ENCODE peak calls at places on chromosome 9, in six cellular contexts. One of them, this sample, is unnamed.

GRCh38 chr9:100027543-100027942 is 71.3 kb downstream of the ERP44 start:
- DNase-seq in A549: no peak
- DNase-seq in cardiac muscle cell: no peak
- DNase-seq in heart left ventricle: no peak
- DNase-seq in lower lobe of right lung: no peak
- DNase-seq in H1: no peak
- DNase-seq in this sample: no peak

GRCh38 chr9:130770679-130771442 is 64.2 kb upstream of the ABL1 start:
- DNase-seq in cardiac muscle cell: peak; percentile 86
- DNase-seq in H1: no peak
- DNase-seq in A549: peak; percentile 72
- DNase-seq in lower lobe of right lung: no peak
- DNase-seq in heart left ventricle: no peak
- DNase-seq in this sample: no peak

GRCh38 chr9:134835455-134835854 is 45.2 kb upstream of the FCN2 start:
- DNase-seq in lower lobe of right lung: no peak
- DNase-seq in heart left ventricle: peak; percentile 40
- DNase-seq in cardiac muscle cell: no peak
- DNase-seq in H1: no peak
- DNase-seq in A549: no peak
- DNase-seq in this sample: no peak

GRCh38 chr9:107153336-107153735 is 129.7 kb upstream of the RAD23B start:
- DNase-seq in heart left ventricle: no peak
- DNase-seq in H1: no peak
- DNase-seq in lower lobe of right lung: no peak
- DNase-seq in cardiac muscle cell: peak; percentile 40
- DNase-seq in A549: no peak
- DNase-seq in this sample: no peak

GRCh38 chr9:70398145-70398556 is 16.3 kb downstream of the KLF9 start:
- DNase-seq in heart left ventricle: no peak
- DNase-seq in A549: no peak
- DNase-seq in lower lobe of right lung: no peak
- DNase-seq in cardiac muscle cell: peak; percentile 39
- DNase-seq in H1: no peak
- DNase-seq in this sample: no peak

GRCh38 chr9:136385015-136385414 is 11.5 kb upstream of the CARD9 start:
- DNase-seq in H1: no peak
- DNase-seq in cardiac muscle cell: no peak
- DNase-seq in A549: no peak
- DNase-seq in heart left ventricle: no peak
- DNase-seq in lower lobe of right lung: no peak
- DNase-seq in this sample: no peak

GRCh38 chr9:4286086-4286485 is 13.8 kb downstream of the GLIS3 start:
- DNase-seq in cardiac muscle cell: no peak
- DNase-seq in lower lobe of right lung: no peak
- DNase-seq in A549: no peak
- DNase-seq in heart left ventricle: no peak
- DNase-seq in H1: no peak
- DNase-seq in this sample: no peak

GRCh38 chr9:105329729-105330082 is 85.3 kb downstream of the SLC44A1 start:
- DNase-seq in heart left ventricle: no peak
- DNase-seq in H1: no peak
- DNase-seq in lower lobe of right lung: no peak
- DNase-seq in A549: no peak
- DNase-seq in cardiac muscle cell: peak; percentile 69
- DNase-seq in this sample: no peak

GRCh38 chr9:127949827-127950512 is 12.3 kb upstream of the DPM2 start:
- DNase-seq in H1: no peak
- DNase-seq in cardiac muscle cell: no peak
- DNase-seq in A549: no peak
- DNase-seq in heart left ventricle: peak; percentile 62
- DNase-seq in lower lobe of right lung: no peak
- DNase-seq in this sample: no peak

GRCh38 chr9:110655723-110656641 is 12.6 kb upstream of the MUSK start:
- DNase-seq in lower lobe of right lung: no peak
- DNase-seq in H1: no peak
- DNase-seq in heart left ventricle: no peak
- DNase-seq in cardiac muscle cell: peak; percentile 91
- DNase-seq in A549: no peak
- DNase-seq in this sample: no peak

GRCh38 chr9:136551401-136552116 is 5.7 kb upstream of the NOTCH1 start:
- DNase-seq in A549: peak; percentile 58
- DNase-seq in lower lobe of right lung: no peak
- DNase-seq in cardiac muscle cell: peak; percentile 79
- DNase-seq in H1: peak; percentile 74
- DNase-seq in heart left ventricle: peak; percentile 82
- DNase-seq in this sample: peak; percentile 76

GRCh38 chr9:105187781-105188180 is 56.7 kb upstream of the SLC44A1 start:
- DNase-seq in cardiac muscle cell: peak; percentile 90
- DNase-seq in heart left ventricle: no peak
- DNase-seq in H1: no peak
- DNase-seq in A549: peak; percentile 87
- DNase-seq in lower lobe of right lung: no peak
- DNase-seq in this sample: no peak

GRCh38 chr9:109403766-109404320 is 83.0 kb upstream of the EPB41L4B start:
- DNase-seq in lower lobe of right lung: no peak
- DNase-seq in A549: no peak
- DNase-seq in heart left ventricle: no peak
- DNase-seq in H1: no peak
- DNase-seq in cardiac muscle cell: no peak
- DNase-seq in this sample: no peak

GRCh38 chr9:108489567-108489966 is 366.2 kb downstream of the ACTL7B start:
- DNase-seq in heart left ventricle: no peak
- DNase-seq in H1: no peak
- DNase-seq in cardiac muscle cell: no peak
- DNase-seq in A549: no peak
- DNase-seq in lower lobe of right lung: no peak
- DNase-seq in this sample: no peak

GRCh38 chr9:138042640-138043039 is 165.1 kb downstream of the CACNA1B start:
- DNase-seq in H1: peak; percentile 23
- DNase-seq in heart left ventricle: no peak
- DNase-seq in A549: no peak
- DNase-seq in lower lobe of right lung: no peak
- DNase-seq in cardiac muscle cell: no peak
- DNase-seq in this sample: no peak

GRCh38 chr9:13502503-13502902 is 223.0 kb upstream of the MPDZ start:
- DNase-seq in heart left ventricle: peak; percentile 39
- DNase-seq in cardiac muscle cell: peak; percentile 42
- DNase-seq in A549: no peak
- DNase-seq in lower lobe of right lung: no peak
- DNase-seq in H1: no peak
- DNase-seq in this sample: no peak

GRCh38 chr9:14313951-14314423 is at the start of gene NFIB:
- DNase-seq in heart left ventricle: peak; percentile 69
- DNase-seq in H1: peak; percentile 60
- DNase-seq in cardiac muscle cell: peak; percentile 66
- DNase-seq in lower lobe of right lung: peak; percentile 60
- DNase-seq in A549: peak; percentile 74
- DNase-seq in this sample: no peak

GRCh38 chr9:110620726-110621125 is 41.2 kb upstream of the SVEP1 start:
- DNase-seq in lower lobe of right lung: no peak
- DNase-seq in heart left ventricle: no peak
- DNase-seq in A549: no peak
- DNase-seq in H1: no peak
- DNase-seq in cardiac muscle cell: peak; percentile 21
- DNase-seq in this sample: no peak

GRCh38 chr9:82147798-82148440 is 159.3 kb downstream of the SPATA31D1 start:
- DNase-seq in A549: no peak
- DNase-seq in cardiac muscle cell: no peak
- DNase-seq in heart left ventricle: no peak
- DNase-seq in H1: no peak
- DNase-seq in lower lobe of right lung: no peak
- DNase-seq in this sample: no peak

GRCh38 chr9:75715360-75715759 is 175.1 kb upstream of the PCSK5 start:
- DNase-seq in A549: no peak
- DNase-seq in lower lobe of right lung: no peak
- DNase-seq in cardiac muscle cell: no peak
- DNase-seq in H1: no peak
- DNase-seq in heart left ventricle: no peak
- DNase-seq in this sample: no peak

GRCh38 chr9:110996436-110997224 is 41.6 kb downstream of the LPAR1 start:
- DNase-seq in H1: no peak
- DNase-seq in heart left ventricle: peak; percentile 42
- DNase-seq in cardiac muscle cell: peak; percentile 92
- DNase-seq in A549: no peak
- DNase-seq in lower lobe of right lung: no peak
- DNase-seq in this sample: no peak

GRCh38 chr9:71079451-71079850 is 42.0 kb downstream of the TRPM3 start:
- DNase-seq in H1: no peak
- DNase-seq in cardiac muscle cell: peak; percentile 40
- DNase-seq in heart left ventricle: no peak
- DNase-seq in A549: peak; percentile 2
- DNase-seq in lower lobe of right lung: no peak
- DNase-seq in this sample: no peak

GRCh38 chr9:93133641-93134017 is 422 bp downstream of the NINJ1 start:
- DNase-seq in heart left ventricle: peak; percentile 79
- DNase-seq in lower lobe of right lung: peak; percentile 85
- DNase-seq in H1: peak; percentile 76
- DNase-seq in A549: peak; percentile 54
- DNase-seq in cardiac muscle cell: peak; percentile 86
- DNase-seq in this sample: peak; percentile 48

GRCh38 chr9:77019010-77019809 is at the start of gene FOXB2:
- DNase-seq in cardiac muscle cell: no peak
- DNase-seq in H1: peak; percentile 81
- DNase-seq in heart left ventricle: no peak
- DNase-seq in lower lobe of right lung: no peak
- DNase-seq in A549: no peak
- DNase-seq in this sample: no peak

DNA sequence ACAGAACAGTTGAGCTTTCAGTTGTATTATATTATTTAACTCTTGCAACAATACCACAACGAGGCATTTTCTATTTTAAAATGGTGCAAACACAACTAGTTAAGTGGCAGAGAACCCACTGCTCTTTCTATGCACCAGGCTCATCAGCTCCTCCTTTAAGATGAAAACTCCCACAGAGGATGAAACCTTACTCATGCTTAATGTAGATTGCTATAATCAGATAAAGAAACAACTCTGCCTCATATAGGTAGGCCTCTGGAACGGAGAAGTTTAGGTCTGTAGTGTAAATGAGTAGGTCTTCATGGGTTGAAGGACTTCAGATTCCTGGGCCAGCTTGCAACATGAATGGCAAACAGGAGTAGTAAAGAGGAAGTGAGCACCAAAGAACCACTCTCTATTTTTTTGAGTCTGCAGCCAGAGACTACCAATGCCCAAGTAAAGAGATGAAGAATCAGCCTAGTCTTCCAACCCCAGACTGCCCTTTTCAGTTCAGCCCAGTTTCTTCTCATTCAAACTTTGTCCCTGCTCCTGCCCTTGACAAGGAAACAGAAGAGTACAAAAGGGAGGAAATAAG is 33.9 kb downstream of the HACD4 start:
- DNase-seq in lower lobe of right lung: no peak
- DNase-seq in cardiac muscle cell: no peak
- DNase-seq in H1: no peak
- DNase-seq in A549: no peak
- DNase-seq in heart left ventricle: no peak
- DNase-seq in this sample: no peak
- H3K4me3 ChIP-seq in lower lobe of right lung: no peak overlapping the region
- H3K4me3 ChIP-seq in cardiac muscle cell: no peak overlapping the region
- H3K4me3 ChIP-seq in H1: no peak overlapping the region
- H3K4me3 ChIP-seq in A549: no peak overlapping the region
- H3K4me3 ChIP-seq in heart left ventricle: no peak overlapping the region
- H3K4me3 ChIP-seq in this sample: no peak overlapping the region

GRCh38 chr9:118711843-118712242 is 657.4 kb downstream of the BRINP1 start:
- DNase-seq in heart left ventricle: no peak
- DNase-seq in cardiac muscle cell: no peak
- DNase-seq in H1: no peak
- DNase-seq in lower lobe of right lung: no peak
- DNase-seq in A549: no peak
- DNase-seq in this sample: no peak
- H3K9me3 ChIP-seq in heart left ventricle: no peaks in the 10 kb centered on the region
- H3K9me3 ChIP-seq in cardiac muscle cell: no peaks in the 10 kb centered on the region
- H3K9me3 ChIP-seq in H1: no peaks in the 10 kb centered on the region
- H3K9me3 ChIP-seq in lower lobe of right lung: no peaks in the 10 kb centered on the region
- H3K9me3 ChIP-seq in A549: no peaks in the 10 kb centered on the region
- H3K9me3 ChIP-seq in this sample: no peaks in the 10 kb centered on the region

DNA sequence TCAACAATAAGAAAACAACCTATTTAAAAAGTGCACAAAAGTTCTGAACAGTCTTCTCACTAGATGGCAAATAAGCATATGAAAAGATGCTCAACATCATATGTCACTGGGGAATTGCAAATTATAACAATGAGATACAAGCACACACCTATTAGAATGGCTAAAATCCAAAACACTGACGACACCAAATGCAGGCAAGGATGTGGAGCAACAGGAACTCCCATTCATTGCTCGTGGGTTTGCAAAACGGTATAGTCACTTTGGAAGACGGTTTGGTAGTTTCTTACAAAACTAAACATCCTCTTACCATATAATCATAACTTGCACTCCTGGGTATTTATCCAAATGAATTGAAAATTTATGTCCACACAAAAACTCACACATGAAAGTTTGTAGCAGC is 100.9 kb upstream of the TBC1D2 start:
- DNase-seq in lower lobe of right lung: no peak
- DNase-seq in A549: no peak
- DNase-seq in cardiac muscle cell: peak; percentile 27
- DNase-seq in heart left ventricle: no peak
- DNase-seq in H1: no peak
- DNase-seq in this sample: no peak
- TF ChIP-seq CTCF in lower lobe of right lung: no peak
- TF ChIP-seq CTCF in A549: no peak
- TF ChIP-seq CTCF in cardiac muscle cell: no peak
- TF ChIP-seq CTCF in heart left ventricle: no peak
- TF ChIP-seq CTCF in H1: no peak
- TF ChIP-seq CTCF in this sample: no peak

GRCh38 chr9:133738039-133738805 is at the start of gene SARDH:
- DNase-seq in heart left ventricle: peak; percentile 52
- DNase-seq in lower lobe of right lung: peak; percentile 72
- DNase-seq in A549: no peak
- DNase-seq in H1: peak; percentile 87
- DNase-seq in cardiac muscle cell: peak; percentile 72
- DNase-seq in this sample: no peak
- H3K4me3 ChIP-seq in heart left ventricle: peak within 1 kb of the TSS; percentile 22
- H3K4me3 ChIP-seq in lower lobe of right lung: peak within 1 kb of the TSS; percentile 53
- H3K4me3 ChIP-seq in A549: peak within 1 kb of the TSS; percentile 28
- H3K4me3 ChIP-seq in H1: peak within 1 kb of the TSS; percentile 50
- H3K4me3 ChIP-seq in cardiac muscle cell: no peak within 1 kb of the TSS
- H3K4me3 ChIP-seq in this sample: peak within 1 kb of the TSS; percentile 48

GRCh38 chr9:24045150-24045549 is 219.1 kb upstream of the ELAVL2 start:
- DNase-seq in A549: no peak
- DNase-seq in lower lobe of right lung: no peak
- DNase-seq in H1: no peak
- DNase-seq in cardiac muscle cell: no peak
- DNase-seq in heart left ventricle: no peak
- DNase-seq in this sample: no peak
- H3K9me3 ChIP-seq in A549: no peaks in the 10 kb centered on the region
- H3K9me3 ChIP-seq in lower lobe of right lung: no peaks in the 10 kb centered on the region
- H3K9me3 ChIP-seq in H1: no peaks in the 10 kb centered on the region
- H3K9me3 ChIP-seq in cardiac muscle cell: no peaks in the 10 kb centered on the region
- H3K9me3 ChIP-seq in heart left ventricle: peaks cover 3% of the 10 kb centered on the region
- H3K9me3 ChIP-seq in this sample: no peaks in the 10 kb centered on the region

This sample was measured in breast epithelium.